ENCODE peak calls at places on chromosomes 1 and 21, in five cellular contexts. J is A549, S is HepG2, E is K562, B is H1. N is an unnamed sample.

GRCh38 chr21:17003221-17003620 is 509.6 kb upstream of the CXADR start:
- DNase-seq in J (peak), S (no peak), E (no peak), B (no peak), N (no peak)

GRCh38 chr1:22670352-22670964 is 17.4 kb downstream of the C1QB start:
- DNase-seq in J (no peak), S (no peak), E (no peak), B (no peak), N (no peak)

GRCh38 chr1:106276856-106277255 is 779.6 kb upstream of the PRMT6 start:
- DNase-seq in J (no peak), S (no peak), E (no peak), B (no peak), N (no peak)

GRCh38 chr1:235650341-235651169 is 971 bp upstream of the GNG4 start:
- DNase-seq in J (peak), S (peak), E (no peak), B (peak), N (no peak)

GRCh38 chr21:38910390-38911008 is 104.8 kb downstream of the ETS2 start:
- DNase-seq in J (peak), S (no peak), E (no peak), B (no peak), N (no peak)

GRCh38 chr1:154772056-154772455 is 98.0 kb downstream of the KCNN3 start:
- DNase-seq in J (no peak), S (no peak), E (no peak), B (no peak), N (no peak)

GRCh38 chr1:30525980-30526651 is 197.3 kb downstream of the MATN1 start:
- DNase-seq in J (peak), S (peak), E (no peak), B (peak), N (no peak)

GRCh38 chr1:78323311-78323710 is 167.5 kb upstream of the PTGFR start:
- DNase-seq in J (no peak), S (no peak), E (no peak), B (no peak), N (no peak)

GRCh38 chr1:204623365-204623893 is 62.1 kb downstream of the LRRN2 start:
- DNase-seq in J (peak), S (peak), E (peak), B (no peak), N (peak)

GRCh38 chr1:22114083-22115012 is 28.5 kb downstream of the WNT4 start:
- DNase-seq in J (no peak), S (no peak), E (no peak), B (peak), N (peak)

GRCh38 chr1:58898739-58899580 is 115.1 kb upstream of the JUN start:
- DNase-seq in J (no peak), S (peak), E (peak), B (no peak), N (peak)

GRCh38 chr1:111468717-111469100 is 5.1 kb upstream of the C1orf162 start:
- DNase-seq in J (no peak), S (no peak), E (no peak), B (no peak), N (no peak)

GRCh38 chr1:38476111-38476783 is 383.3 kb downstream of the RRAGC start:
- DNase-seq in J (no peak), S (no peak), E (no peak), B (peak), N (no peak)

GRCh38 chr1:108877324-108877812 is 583 bp downstream of the GPSM2 start:
- DNase-seq in J (no peak), S (no peak), E (no peak), B (no peak), N (peak)

GRCh38 chr1:230191079-230191478 is 124.0 kb downstream of the GALNT2 start:
- DNase-seq in J (no peak), S (no peak), E (no peak), B (no peak), N (peak)

GRCh38 chr1:164780863-164781262 is 221.9 kb downstream of the PBX1 start:
- DNase-seq in J (no peak), S (no peak), E (no peak), B (no peak), N (no peak)

GRCh38 chr1:54227091-54227602 is 27.2 kb downstream of the MRPL37 start:
- DNase-seq in J (peak), S (peak), E (no peak), B (no peak), N (no peak)

GRCh38 chr1:31954607-31955283 is 16.6 kb upstream of the PTP4A2 start:
- DNase-seq in J (peak), S (peak), E (peak), B (peak), N (peak)

GRCh38 chr1:47262787-47263413 is 30.9 kb upstream of the TAL1 start:
- DNase-seq in J (peak), S (peak), E (peak), B (peak), N (peak)

GRCh38 chr1:20284046-20284445 is 6.6 kb upstream of the VWA5B1 start:
- DNase-seq in J (no peak), S (no peak), E (no peak), B (no peak), N (no peak)

GRCh38 chr1:54230507-54231339 is 30.8 kb downstream of the MRPL37 start:
- DNase-seq in J (no peak), S (no peak), E (no peak), B (no peak), N (no peak)

GRCh38 chr1:186564558-186564957 is 103.6 kb upstream of the PDC start:
- DNase-seq in J (no peak), S (no peak), E (no peak), B (no peak), N (no peak)

GRCh38 chr1:109252893-109253802 is 3.8 kb downstream of the CELSR2 start:
- DNase-seq in J (no peak), S (no peak), E (peak), B (no peak), N (no peak)

GRCh38 chr1:220483700-220484099 is 44.2 kb upstream of the MARK1 start:
- DNase-seq in J (peak), S (no peak), E (no peak), B (no peak), N (no peak)

GRCh38 chr1:227900571-227901051 is 47.1 kb downstream of the WNT9A start:
- DNase-seq in J (no peak), S (no peak), E (no peak), B (peak), N (no peak)

GRCh38 chr21:43271452-43272020 is 102.7 kb downstream of the CRYAA start:
- DNase-seq in J (no peak), S (no peak), E (no peak), B (no peak), N (no peak)

GRCh38 chr1:164768045-164768402 is 209.0 kb downstream of the PBX1 start:
- DNase-seq in J (no peak), S (no peak), E (no peak), B (no peak), N (no peak)

GRCh38 chr1:206800411-206800810 is 28.1 kb upstream of the IL10 start:
- DNase-seq in J (no peak), S (no peak), E (no peak), B (no peak), N (no peak)

GRCh38 chr1:162310337-162310736 is 66.3 kb downstream of the SPATA46 start:
- DNase-seq in J (no peak), S (no peak), E (no peak), B (no peak), N (peak)

GRCh38 chr1:19057784-19058475 is 101.5 kb upstream of the IFFO2 start:
- DNase-seq in J (no peak), S (no peak), E (no peak), B (no peak), N (no peak)

GRCh38 chr1:2413495-2414296 is 1.3 kb upstream of the PEX10 start:
- DNase-seq in J (peak), S (peak), E (peak), B (peak), N (no peak)

GRCh38 chr1:178870944-178871343 is at the start of gene ANGPTL1:
- DNase-seq in J (no peak), S (peak), E (no peak), B (no peak), N (peak)

GRCh38 chr1:240092301-240093119 is 827 bp downstream of the FMN2 start:
- DNase-seq in J (peak), S (no peak), E (no peak), B (peak), N (peak)

GRCh38 chr21:35336534-35336933 is 287.4 kb upstream of the RUNX1 start:
- DNase-seq in J (no peak), S (no peak), E (peak), B (no peak), N (no peak)

GRCh38 chr1:192550922-192551534 is 24.5 kb upstream of the RGS1 start:
- DNase-seq in J (peak), S (no peak), E (no peak), B (no peak), N (peak)

DNA sequence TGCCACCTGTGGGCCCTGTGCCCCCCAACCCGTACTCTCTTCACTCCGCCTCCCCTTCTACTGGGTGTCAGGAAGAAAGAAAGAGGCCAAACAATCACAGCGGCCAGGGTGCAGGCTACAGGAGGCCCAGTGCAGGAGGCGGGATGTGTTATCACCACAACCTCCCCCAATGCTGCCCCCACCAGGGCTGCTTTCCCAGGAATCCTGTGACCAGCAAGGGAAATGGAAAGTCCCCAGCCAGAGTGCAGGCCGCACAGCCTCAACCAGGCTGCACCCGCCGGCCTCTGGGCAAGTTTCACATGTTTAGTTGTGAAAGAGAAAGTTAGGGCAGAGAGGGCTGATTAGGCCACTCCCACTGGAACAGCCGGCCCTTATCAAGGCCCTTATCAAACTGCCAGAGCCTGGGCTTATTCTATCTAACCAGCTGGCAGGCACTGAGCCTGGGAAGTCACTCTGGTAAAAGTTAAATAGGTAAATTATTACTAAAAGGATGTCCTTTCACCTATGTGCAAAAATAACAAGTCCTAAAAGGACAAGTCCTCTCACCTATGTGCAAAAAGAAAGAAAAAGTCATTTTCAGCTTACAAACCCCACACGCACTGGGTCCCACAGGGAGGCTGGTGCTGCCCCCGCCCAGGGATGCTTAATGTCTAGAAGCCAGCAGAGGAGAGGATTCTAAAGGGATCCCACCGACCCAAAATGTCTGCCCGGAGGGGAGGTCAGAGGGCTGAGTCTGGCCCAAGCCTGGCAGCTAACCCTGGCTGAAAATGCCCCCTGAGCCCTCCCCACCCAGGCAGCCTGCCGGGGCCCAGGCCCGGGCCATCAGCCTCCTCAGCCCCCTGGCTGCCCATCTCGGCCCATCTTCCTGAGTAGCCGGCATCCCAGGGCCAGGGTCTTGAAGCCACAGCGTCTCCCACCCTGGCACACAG is 33.7 kb downstream of the ACOT7 start:
- DNase-seq in J (peak), S (peak), E (peak), B (peak), N (peak)
- TF ChIP-seq POLR2A in J (no peak), S (peak), E (no peak), B (no peak), N (no peak)

GRCh38 chr1:180633092-180634045 is 1.5 kb downstream of the XPR1 start:
- DNase-seq in J (no peak), S (no peak), E (no peak), B (no peak), N (peak)

GRCh38 chr1:180631197-180631765 is 541 bp upstream of the XPR1 start:
- DNase-seq in J (no peak), S (no peak), E (no peak), B (no peak), N (no peak)

GRCh38 chr1:180631766-180632325 is at the start of gene XPR1:
- DNase-seq in J (peak), S (peak), E (peak), B (peak), N (peak)

GRCh38 chr1:180630408-180631196 is 1.2 kb upstream of the XPR1 start:
- DNase-seq in J (no peak), S (no peak), E (no peak), B (no peak), N (no peak)

DNA sequence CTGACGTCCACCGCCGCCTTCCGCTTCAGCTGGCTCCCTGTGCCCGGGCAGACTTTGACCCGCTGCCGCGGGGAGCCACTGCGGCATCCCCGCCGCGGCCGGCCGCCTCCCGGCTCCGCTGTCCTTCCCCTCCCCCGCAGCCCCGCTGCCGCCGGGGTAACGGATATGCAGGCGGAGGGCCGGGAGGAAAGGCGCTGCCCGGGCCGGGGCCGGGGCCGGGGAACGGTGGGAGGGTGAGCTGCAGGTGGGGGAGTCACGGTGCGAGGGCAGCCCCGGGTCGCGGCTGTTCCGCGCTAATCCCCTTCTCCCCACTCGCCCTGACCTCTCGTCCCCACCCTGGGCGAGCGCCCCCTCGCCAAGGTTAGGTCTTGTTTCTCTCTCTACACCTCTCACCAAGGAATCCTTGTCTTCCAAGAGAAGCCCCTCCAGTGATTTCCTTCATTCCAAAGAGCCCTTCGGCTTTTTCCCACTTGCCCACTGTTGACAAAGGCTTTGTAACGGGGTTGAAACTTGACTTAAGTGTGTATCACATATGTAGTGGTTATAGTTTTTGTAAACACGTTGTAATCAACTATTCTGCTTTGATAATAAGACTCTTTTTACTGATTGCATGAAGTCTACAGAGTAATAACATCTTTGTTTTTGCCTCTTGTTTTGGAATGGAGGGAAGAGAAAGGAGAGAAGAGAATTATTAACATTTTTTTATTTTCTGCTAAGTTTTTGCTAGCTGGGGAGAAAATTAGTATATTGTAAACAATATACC is 685 bp downstream of the XPR1 start:
- DNase-seq in J (peak), S (peak), E (peak), B (peak), N (peak)
- TF ChIP-seq JUN in J (no peak), S (no peak), E (no peak), B (no peak), N (no peak)

GRCh38 chr1:28736450-28737244 is at the start of gene YTHDF2:
- DNase-seq in J (peak), S (peak), E (peak), B (peak), N (peak)
- TF ChIP-seq POLR2A in J (peak), S (peak), E (peak), B (peak), N (peak)

DNA sequence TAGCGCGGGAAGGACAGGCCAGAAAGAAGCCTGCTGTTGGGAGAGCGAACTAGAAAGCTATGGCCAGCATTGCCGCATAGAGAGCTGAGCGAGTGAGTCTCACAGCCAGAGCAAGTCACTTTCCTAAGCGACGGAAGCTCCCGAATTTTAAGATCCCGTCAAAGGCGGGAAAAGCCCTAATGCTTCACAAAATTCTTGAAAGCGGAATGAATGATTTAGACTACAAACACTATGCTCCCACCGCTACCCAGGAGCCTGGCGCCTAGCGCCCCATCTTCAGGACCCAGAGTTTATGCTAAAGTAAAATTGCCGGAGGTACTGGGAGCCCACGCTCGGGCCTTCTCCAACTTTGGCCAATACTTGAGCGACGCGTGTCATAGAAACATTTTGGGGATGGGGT is 409.9 kb upstream of the ESRRG start:
- DNase-seq in J (no peak), S (no peak), E (no peak), B (peak), N (no peak)
- TF ChIP-seq JUN in J (no peak), S (no peak), E (no peak), B (no peak), N (no peak)

GRCh38 chr1:226064816-226065248 is 2.3 kb downstream of the H3-3A start:
- DNase-seq in J (peak), S (peak), E (no peak), B (no peak), N (peak)

GRCh38 chr1:226064168-226064815 is 1.8 kb downstream of the H3-3A start:
- DNase-seq in J (peak), S (peak), E (no peak), B (no peak), N (peak)

GRCh38 chr1:226061793-226062557 is 541 bp upstream of the H3-3A start:
- DNase-seq in J (peak), S (peak), E (peak), B (peak), N (peak)

GRCh38 chr1:226062558-226063361 is at the start of gene H3-3A:
- DNase-seq in J (peak), S (peak), E (peak), B (peak), N (peak)

GRCh38 chr1:226063362-226064167 is 1.0 kb downstream of the H3-3A start:
- DNase-seq in J (peak), S (peak), E (no peak), B (peak), N (peak)
- TF ChIP-seq POLR2A in J (no peak), S (no peak), E (no peak), B (no peak), N (no peak)

DNA sequence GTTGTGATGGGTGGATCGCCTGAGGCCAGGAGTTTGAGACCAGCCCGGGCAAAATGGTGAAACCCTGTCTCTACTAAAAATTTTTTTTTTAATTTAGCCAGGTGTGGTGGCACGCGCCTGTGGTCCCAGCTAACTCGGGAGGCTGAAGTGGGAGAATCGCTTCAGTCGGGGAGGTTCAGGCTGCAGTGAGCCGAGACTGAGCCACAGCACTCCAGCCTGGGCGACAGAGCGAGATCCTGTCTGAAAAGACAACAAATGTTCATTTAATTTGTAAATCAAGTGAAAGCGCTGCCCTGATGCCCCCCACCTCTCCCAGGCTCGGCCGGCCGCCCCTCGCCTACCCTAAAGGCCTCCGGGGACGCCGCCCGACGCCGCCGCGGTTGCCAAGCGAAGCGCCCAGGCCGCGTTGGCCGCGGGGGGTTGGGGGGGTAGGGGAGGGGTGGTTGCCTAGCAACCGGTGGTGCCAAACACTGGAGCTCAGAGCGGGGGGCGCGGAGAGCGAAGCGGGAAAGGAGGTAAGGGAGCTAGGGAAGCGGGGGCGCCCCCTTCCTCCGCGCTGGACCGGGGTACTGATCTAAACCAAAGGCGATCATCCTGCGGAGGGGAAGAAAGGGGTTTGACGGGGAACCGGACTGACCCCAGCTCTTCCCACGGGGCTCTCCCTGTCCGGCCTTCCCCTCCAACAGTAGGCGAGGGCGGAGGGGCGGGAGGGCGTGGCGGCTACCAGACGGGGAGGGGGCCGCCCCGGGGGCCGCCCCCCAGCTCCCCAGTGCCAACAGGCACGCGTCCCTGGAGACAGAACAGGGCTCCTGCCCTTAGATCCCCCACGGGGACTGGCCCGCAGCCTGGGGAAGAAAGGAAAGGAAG is at the start of gene TEKT2:
- DNase-seq in J (no peak), S (no peak), E (no peak), B (peak), N (peak)
- TF ChIP-seq JUN in J (no peak), S (no peak), E (no peak), B (no peak), N (no peak)

GRCh38 chr1:150155413-150156071 is 5.8 kb downstream of the PLEKHO1 start:
- DNase-seq in J (no peak), S (no peak), E (no peak), B (no peak), N (no peak)
- TF ChIP-seq POLR2A in J (no peak), S (no peak), E (no peak), B (peak), N (no peak)